ENCODE peak calls at places on chromosome 13, in seven cellular contexts. P is SK-N-DZ; O is lower leg skin; I is RPMI8226; K is activated CD4-positive, alpha-beta T cell treated with anti-CD3 and anti-CD28 coated beads for 36 hours; E is IMR-90; M is memory B cell. W is an unnamed sample.

GRCh38 chr13:41455725-41456419 is 1.5 kb upstream of the RGCC start:
- DNase-seq in P (no peak), O (no peak), I (no peak), K (peak; percentile 26), E (no peak), M (no peak), W (no peak)

GRCh38 chr13:111460548-111461444 is 140.4 kb downstream of the TEX29 start:
- DNase-seq in P (peak; percentile 16), O (peak; percentile 86), I (no peak), K (peak; percentile 29), E (peak; percentile 47), M (no peak), W (no peak)

GRCh38 chr13:51066091-51066831 is 44.8 kb downstream of the C13orf42 start:
- DNase-seq in P (no peak), O (no peak), I (peak; percentile 40), K (peak; percentile 9), E (peak; percentile 4), M (no peak), W (no peak)

GRCh38 chr13:39886336-39886735 is 230.9 kb downstream of the COG6 start:
- DNase-seq in P (no peak), O (no peak), I (no peak), K (no peak), E (no peak), M (no peak), W (no peak)

GRCh38 chr13:109494955-109495354 is 291.4 kb downstream of the IRS2 start:
- DNase-seq in P (peak; percentile 18), O (no peak), I (peak; percentile 53), K (no peak), E (peak; percentile 52), M (no peak), W (no peak)

GRCh38 chr13:106348032-106348431 is 187.4 kb downstream of the EFNB2 start:
- DNase-seq in P (no peak), O (no peak), I (no peak), K (no peak), E (peak; percentile 48), M (no peak), W (no peak)

GRCh38 chr13:67224148-67224846 is 5.8 kb downstream of the PCDH9 start:
- DNase-seq in P (peak; percentile 77), O (peak; percentile 91), I (peak; percentile 72), K (peak; percentile 79), E (peak; percentile 82), M (peak; percentile 21), W (peak; percentile 79)

GRCh38 chr13:109586509-109587346 is 199.7 kb downstream of the IRS2 start:
- DNase-seq in P (no peak), O (no peak), I (no peak), K (no peak), E (no peak), M (no peak), W (no peak)

GRCh38 chr13:89541091-89542030 is 1806.1 kb upstream of the MIR17HG start:
- DNase-seq in P (no peak), O (no peak), I (no peak), K (no peak), E (no peak), M (no peak), W (no peak)

GRCh38 chr13:108297114-108297513 is 27.6 kb downstream of the TNFSF13B start:
- DNase-seq in P (no peak), O (no peak), I (no peak), K (no peak), E (no peak), M (no peak), W (no peak)

GRCh38 chr13:50712469-50712868 is 131.0 kb downstream of the DLEU7 start:
- DNase-seq in P (no peak), O (no peak), I (no peak), K (no peak), E (no peak), M (no peak), W (no peak)

GRCh38 chr13:23617551-23618014 is 47.4 kb downstream of the TNFRSF19 start:
- DNase-seq in P (no peak), O (no peak), I (no peak), K (no peak), E (peak; percentile 65), M (no peak), W (no peak)

GRCh38 chr13:59519776-59520175 is 644.0 kb downstream of the DIAPH3 start:
- DNase-seq in P (no peak), O (no peak), I (no peak), K (no peak), E (no peak), M (no peak), W (no peak)

GRCh38 chr13:50732712-50733111 is 110.8 kb downstream of the DLEU7 start:
- DNase-seq in P (no peak), O (no peak), I (no peak), K (no peak), E (peak; percentile 19), M (no peak), W (no peak)

GRCh38 chr13:37708101-37708500 is 109.5 kb upstream of the POSTN start:
- DNase-seq in P (no peak), O (no peak), I (no peak), K (no peak), E (no peak), M (no peak), W (no peak)

GRCh38 chr13:30323524-30323923 is 16.2 kb upstream of the KATNAL1 start:
- DNase-seq in P (no peak), O (no peak), I (no peak), K (no peak), E (no peak), M (no peak), W (no peak)

GRCh38 chr13:48600374-48601364 is 53.1 kb upstream of the CYSLTR2 start:
- DNase-seq in P (no peak), O (no peak), I (no peak), K (no peak), E (peak; percentile 71), M (no peak), W (no peak)